ENCODE peak calls at places on chromosomes 13 and 19, in five cellular contexts. X is H1, D is SK-N-SH, Q is esophagus muscularis mucosa, U is stomach. R is an unnamed sample.

GRCh38 chr19:48842744-48843162 is 6.5 kb upstream of the HSD17B14 start:
- DNase-seq in U (no peak), D (peak; percentile 80), Q (no peak), X (peak; percentile 75), R (no peak)

GRCh38 chr13:101576452-101576851 is 124.0 kb downstream of the ITGBL1 start:
- DNase-seq in D (no peak), U (no peak), Q (no peak), X (no peak), R (no peak)

GRCh38 chr19:48415395-48415794 is 21.9 kb downstream of the GRIN2D start:
- DNase-seq in U (peak; percentile 78), D (peak; percentile 82), X (peak; percentile 97), Q (no peak), R (peak; percentile 62)

GRCh38 chr13:75798353-75799245 is 162.5 kb downstream of the LMO7 start:
- DNase-seq in D (no peak), X (no peak), Q (no peak), U (no peak), R (no peak)

GRCh38 chr19:34504809-34505291 is 23.3 kb downstream of the WTIP start:
- DNase-seq in U (no peak), D (peak; percentile 16), Q (peak; percentile 42), X (no peak), R (no peak)

GRCh38 chr13:107847406-107847805 is 367.9 kb downstream of the LIG4 start:
- DNase-seq in U (no peak), D (no peak), X (no peak), Q (no peak), R (no peak)

GRCh38 chr19:38734426-38735256 is 9.6 kb downstream of the CAPN12 start:
- DNase-seq in X (no peak), D (no peak), U (peak; percentile 45), Q (no peak), R (peak; percentile 45)

GRCh38 chr13:45807520-45808099 is 43.9 kb downstream of the SIAH3 start:
- DNase-seq in X (no peak), U (peak; percentile 33), D (peak; percentile 65), Q (no peak), R (peak; percentile 33)

GRCh38 chr19:10686661-10687517 is 14.3 kb upstream of the QTRT1 start:
- DNase-seq in X (no peak), U (no peak), Q (no peak), D (peak; percentile 10), R (no peak)

GRCh38 chr19:54905908-54906511 is at the start of gene NCR1:
- DNase-seq in Q (no peak), X (no peak), U (no peak), D (no peak), R (no peak)

GRCh38 chr19:5113101-5113557 is 144.2 kb downstream of the KDM4B start:
- DNase-seq in X (no peak), Q (no peak), U (no peak), D (no peak), R (peak; percentile 56)

GRCh38 chr13:38053896-38054295 is 184.3 kb upstream of the TRPC4 start:
- DNase-seq in Q (no peak), U (no peak), X (no peak), D (no peak), R (no peak)

GRCh38 chr19:1410136-1410786 is 2.9 kb downstream of the DAZAP1 start:
- DNase-seq in U (no peak), Q (no peak), X (no peak), D (no peak), R (peak; percentile 78)

GRCh38 chr13:50400930-50401553 is 385.8 kb downstream of the KCNRG start:
- DNase-seq in D (no peak), X (no peak), U (no peak), Q (no peak), R (no peak)

GRCh38 chr19:38838208-38838985 is 6.8 kb upstream of the ECH1 start:
- DNase-seq in X (no peak), D (no peak), Q (no peak), U (peak; percentile 67), R (peak; percentile 41)

GRCh38 chr13:110262494-110262893 is 44.5 kb downstream of the COL4A1 start:
- DNase-seq in U (no peak), Q (no peak), X (no peak), D (no peak), R (no peak)

GRCh38 chr19:13417054-13417453 is 89.2 kb downstream of the CACNA1A start:
- DNase-seq in D (no peak), X (no peak), U (no peak), Q (no peak), R (no peak)

GRCh38 chr13:41352935-41353801 is 42.1 kb downstream of the NAA16 start:
- DNase-seq in D (peak; percentile 55), Q (no peak), X (no peak), U (no peak), R (no peak)

GRCh38 chr19:7868671-7869452 is 5.3 kb downstream of the PRR36 start:
- DNase-seq in Q (no peak), X (peak; percentile 97), U (peak; percentile 84), D (peak; percentile 61), R (peak; percentile 96)

GRCh38 chr13:44969858-44970484 is 19.3 kb downstream of the NUFIP1 start:
- DNase-seq in D (peak; percentile 53), Q (no peak), X (no peak), U (no peak), R (no peak)

GRCh38 chr13:50366488-50367174 is 351.4 kb downstream of the KCNRG start:
- DNase-seq in X (no peak), D (peak; percentile 32), U (no peak), Q (peak; percentile 42), R (no peak)

GRCh38 chr19:52248256-52248655 is 21.1 kb upstream of the ZNF766 start:
- DNase-seq in X (peak; percentile 56), D (peak; percentile 34), U (peak; percentile 61), Q (no peak), R (no peak)

GRCh38 chr13:91313103-91313502 is 34.4 kb upstream of the MIR17HG start:
- DNase-seq in Q (no peak), X (no peak), U (no peak), D (peak; percentile 16), R (no peak)

GRCh38 chr19:3179739-3180293 is 1.2 kb downstream of the S1PR4 start:
- DNase-seq in U (no peak), D (no peak), Q (no peak), X (no peak), R (no peak)

GRCh38 chr19:9205506-9206113 is 13.8 kb downstream of the OR7D4 start:
- DNase-seq in D (peak; percentile 55), U (peak; percentile 73), Q (no peak), X (peak; percentile 74), R (no peak)

GRCh38 chr19:55638864-55639359 is 1.9 kb upstream of the ZNF580 start:
- DNase-seq in Q (no peak), U (no peak), X (peak; percentile 72), D (peak; percentile 52), R (no peak)

GRCh38 chr13:27271572-27272096 is 1.0 kb downstream of the RASL11A start:
- DNase-seq in D (no peak), U (no peak), X (no peak), Q (no peak), R (peak; percentile 59)

GRCh38 chr13:47133024-47133445 is 236.2 kb upstream of the HTR2A start:
- DNase-seq in D (no peak), X (no peak), Q (no peak), U (no peak), R (no peak)

GRCh38 chr19:28715157-28715556 is 497.8 kb downstream of the UQCRFS1 start:
- DNase-seq in U (no peak), X (no peak), D (no peak), Q (no peak), R (no peak)

GRCh38 chr13:98717256-98717655 is 35.2 kb downstream of the SLC15A1 start:
- DNase-seq in Q (no peak), X (no peak), U (no peak), D (no peak), R (no peak)

GRCh38 chr19:1251233-1251502 is 2.8 kb downstream of the MIDN start:
- DNase-seq in U (peak; percentile 72), D (peak; percentile 62), X (no peak), Q (no peak), R (no peak)

GRCh38 chr19:42242512-42243409 is at the start of gene GSK3A:
- DNase-seq in X (peak; percentile 94), D (peak; percentile 92), Q (peak; percentile 99), U (peak; percentile 98), R (peak; percentile 99)
- TF ChIP-seq EP300 in X (no peak), D (no peak), Q (no peak), U (no peak), R (peak; percentile 56)

DNA sequence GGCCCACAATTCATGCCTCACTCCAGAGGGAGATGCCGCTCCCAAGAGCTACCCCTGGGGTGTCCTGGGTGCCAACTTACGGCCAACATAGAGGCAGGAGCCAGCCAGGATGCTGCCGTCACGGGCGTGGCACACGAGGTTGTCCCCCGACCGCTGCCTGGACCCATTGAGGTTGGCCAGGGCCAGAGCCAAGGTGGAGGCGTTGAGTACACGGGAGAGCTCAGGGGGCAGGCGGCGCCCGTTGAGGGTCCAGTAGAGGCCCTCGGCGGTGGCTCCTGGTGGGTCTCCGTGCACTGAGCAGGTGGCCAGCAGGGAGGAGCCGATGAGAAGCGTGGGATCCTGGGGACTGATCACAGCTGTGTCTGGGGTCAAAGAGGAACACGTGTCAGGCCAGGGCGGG is 7.1 kb downstream of the CRLF1 start:
- DNase-seq in Q (no peak), D (peak; percentile 17), U (no peak), X (no peak), R (peak; percentile 74)
- H3K27me3 ChIP-seq in Q (no peaks in the 10 kb centered on the region), D (peaks cover 2% of the 10 kb centered on the region), U (peaks cover 67% of the 10 kb centered on the region), X (peaks cover 15% of the 10 kb centered on the region), R (peaks cover 11% of the 10 kb centered on the region)

DNA sequence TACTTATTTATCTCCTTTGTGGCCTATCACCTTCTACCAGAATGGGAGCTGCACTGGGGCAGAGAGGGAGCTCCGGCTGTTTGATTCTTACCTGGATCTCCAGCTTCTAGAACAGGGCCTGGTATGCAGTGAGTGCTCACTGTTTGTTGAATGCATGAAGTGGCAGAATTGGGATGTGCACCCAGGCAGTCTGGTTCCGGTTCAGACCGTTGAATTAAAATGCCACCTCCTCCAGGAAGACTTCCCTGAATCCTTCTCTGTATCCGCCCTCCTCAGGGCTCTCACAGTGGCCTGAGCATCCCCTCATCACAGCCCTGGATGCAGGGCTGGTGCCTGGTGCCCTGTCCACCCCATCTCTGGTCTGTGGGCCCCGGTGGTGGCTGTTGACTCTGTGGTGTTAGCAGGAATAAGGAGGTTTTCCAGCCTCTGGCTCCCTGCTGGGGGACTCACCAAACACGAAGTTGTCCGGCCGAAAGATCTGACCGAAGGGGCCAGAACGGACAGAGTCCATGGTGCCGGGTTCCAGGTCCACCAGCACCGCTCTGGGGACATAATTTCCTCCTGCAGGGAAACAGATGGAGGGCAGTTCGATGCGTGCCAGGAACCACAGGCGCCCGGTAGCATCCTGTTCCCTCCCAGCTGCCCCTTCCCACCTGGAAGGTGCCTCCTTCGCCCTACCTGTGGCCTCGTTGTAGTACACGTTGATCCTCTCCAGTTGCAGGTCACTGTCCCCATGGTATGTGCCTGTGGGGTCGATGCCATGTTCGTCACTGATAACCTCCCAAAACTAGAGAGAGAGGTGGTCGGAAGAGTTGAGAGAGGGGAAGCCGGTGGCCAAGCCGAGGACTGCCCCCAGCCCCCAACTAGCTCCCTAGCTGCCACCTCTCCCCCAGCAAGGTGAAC is 1.0 kb downstream of the TUBB4A start:
- DNase-seq in X (peak; percentile 52), U (no peak), D (no peak), Q (no peak), R (no peak)
- H3K4me3 ChIP-seq in X (peak overlapping the region; percentile 44), U (peak overlapping the region; percentile 43), D (peak overlapping the region; percentile 56), Q (peak overlapping the region; percentile 46), R (no peak overlapping the region)

DNA sequence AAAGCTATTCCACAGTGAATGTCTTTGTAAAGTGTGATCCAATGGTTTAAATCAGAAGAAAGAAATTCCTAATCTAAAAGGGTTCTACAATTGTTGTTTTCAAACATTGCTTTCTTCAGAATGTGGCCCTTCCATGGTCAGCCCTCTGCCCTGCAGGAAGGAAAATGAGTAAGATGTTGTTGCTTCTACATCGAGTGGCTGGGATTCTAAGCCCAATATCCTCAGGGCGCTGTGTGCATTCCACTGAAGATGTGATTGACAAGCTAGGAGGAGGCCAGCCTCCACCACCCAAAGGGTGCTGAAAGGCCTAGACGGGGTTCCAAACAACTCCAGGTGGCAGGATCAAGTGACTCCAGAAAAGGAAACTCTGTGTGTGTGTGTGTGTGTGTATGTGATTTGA is 316.9 kb upstream of the TSHZ3 start:
- DNase-seq in Q (peak; percentile 77), U (no peak), X (no peak), D (no peak), R (no peak)
- TF ChIP-seq EP300 in Q (no peak), U (no peak), X (no peak), D (no peak), R (no peak)